ENCODE peak calls at places on chromosomes 6 and 20, in seven cellular contexts. One of them, this sample, is unnamed. For H3K36me3, the result is how much of the 10 kb centered on the place peaks cover.

GRCh38 chr20:33472868-33473267 is 17.0 kb upstream of the CBFA2T2 start:
- DNase-seq in SJSA1: no peak
- DNase-seq in mesenchymal stem cell: no peak
- DNase-seq in adipocyte: no peak
- DNase-seq in CD4-positive, CD25-positive, alpha-beta regulatory T cell: no peak
- DNase-seq in PC-9: no peak
- DNase-seq in prostate gland: no peak
- DNase-seq in this sample: no peak

GRCh38 chr20:25285856-25286798 is 38.2 kb downstream of the PYGB start:
- DNase-seq in SJSA1: peak
- DNase-seq in mesenchymal stem cell: no peak
- DNase-seq in adipocyte: no peak
- DNase-seq in CD4-positive, CD25-positive, alpha-beta regulatory T cell: peak
- DNase-seq in PC-9: no peak
- DNase-seq in prostate gland: no peak
- DNase-seq in this sample: no peak

GRCh38 chr6:45448417-45449389 is 71.0 kb upstream of the SUPT3H start:
- DNase-seq in SJSA1: no peak
- DNase-seq in mesenchymal stem cell: peak
- DNase-seq in adipocyte: no peak
- DNase-seq in CD4-positive, CD25-positive, alpha-beta regulatory T cell: no peak
- DNase-seq in PC-9: no peak
- DNase-seq in prostate gland: no peak
- DNase-seq in this sample: no peak

GRCh38 chr6:1321715-1322114 is 9.8 kb downstream of the FOXQ1 start:
- DNase-seq in SJSA1: no peak
- DNase-seq in mesenchymal stem cell: peak
- DNase-seq in adipocyte: peak
- DNase-seq in CD4-positive, CD25-positive, alpha-beta regulatory T cell: no peak
- DNase-seq in PC-9: no peak
- DNase-seq in prostate gland: no peak
- DNase-seq in this sample: no peak

GRCh38 chr6:52491203-52492069 is 71.3 kb downstream of the EFHC1 start:
- DNase-seq in SJSA1: no peak
- DNase-seq in mesenchymal stem cell: peak
- DNase-seq in adipocyte: no peak
- DNase-seq in CD4-positive, CD25-positive, alpha-beta regulatory T cell: no peak
- DNase-seq in PC-9: no peak
- DNase-seq in prostate gland: no peak
- DNase-seq in this sample: no peak

GRCh38 chr6:157222201-157222981 is 100.9 kb downstream of the TMEM242 start:
- DNase-seq in SJSA1: no peak
- DNase-seq in mesenchymal stem cell: no peak
- DNase-seq in adipocyte: no peak
- DNase-seq in CD4-positive, CD25-positive, alpha-beta regulatory T cell: no peak
- DNase-seq in PC-9: no peak
- DNase-seq in prostate gland: no peak
- DNase-seq in this sample: no peak

GRCh38 chr6:26335631-26336323 is 29.2 kb upstream of the BTN3A2 start:
- DNase-seq in SJSA1: no peak
- DNase-seq in mesenchymal stem cell: no peak
- DNase-seq in adipocyte: no peak
- DNase-seq in CD4-positive, CD25-positive, alpha-beta regulatory T cell: no peak
- DNase-seq in PC-9: no peak
- DNase-seq in prostate gland: no peak
- DNase-seq in this sample: no peak

GRCh38 chr6:140018588-140018987 is 644.1 kb upstream of the CITED2 start:
- DNase-seq in SJSA1: no peak
- DNase-seq in mesenchymal stem cell: no peak
- DNase-seq in adipocyte: no peak
- DNase-seq in CD4-positive, CD25-positive, alpha-beta regulatory T cell: no peak
- DNase-seq in PC-9: no peak
- DNase-seq in prostate gland: no peak
- DNase-seq in this sample: no peak

GRCh38 chr6:133262804-133263203 is 21.6 kb downstream of the EYA4 start:
- DNase-seq in SJSA1: no peak
- DNase-seq in mesenchymal stem cell: no peak
- DNase-seq in adipocyte: no peak
- DNase-seq in CD4-positive, CD25-positive, alpha-beta regulatory T cell: no peak
- DNase-seq in PC-9: no peak
- DNase-seq in prostate gland: no peak
- DNase-seq in this sample: no peak

GRCh38 chr20:31551163-31551562 is 36.9 kb downstream of the HM13 start:
- DNase-seq in SJSA1: no peak
- DNase-seq in mesenchymal stem cell: no peak
- DNase-seq in adipocyte: no peak
- DNase-seq in CD4-positive, CD25-positive, alpha-beta regulatory T cell: no peak
- DNase-seq in PC-9: no peak
- DNase-seq in prostate gland: no peak
- DNase-seq in this sample: no peak
- H3K36me3 ChIP-seq in SJSA1: half or more
- H3K36me3 ChIP-seq in mesenchymal stem cell: half or more
- H3K36me3 ChIP-seq in adipocyte: half or more
- H3K36me3 ChIP-seq in CD4-positive, CD25-positive, alpha-beta regulatory T cell: half or more
- H3K36me3 ChIP-seq in PC-9: under half
- H3K36me3 ChIP-seq in prostate gland: under half
- H3K36me3 ChIP-seq in this sample: under half

DNA sequence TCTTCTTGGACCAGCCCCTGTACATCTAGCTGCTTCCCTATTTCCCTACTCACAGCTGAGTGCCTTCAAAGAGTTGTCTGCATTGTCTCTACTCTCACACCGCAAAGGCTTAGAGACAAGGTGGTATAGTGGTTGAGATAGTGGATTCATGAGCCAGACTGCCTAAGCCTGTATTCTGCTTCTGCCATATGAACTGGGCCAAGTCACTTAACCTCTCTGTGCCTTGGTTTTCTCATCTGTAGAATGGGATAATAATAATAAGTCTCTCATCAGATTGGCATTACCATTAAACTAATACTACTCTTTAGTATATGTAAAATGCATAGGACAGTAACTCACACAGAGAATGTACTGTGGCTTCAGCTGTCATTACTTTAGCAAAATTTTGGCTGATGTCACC is 156.2 kb downstream of the ADAT2 start:
- DNase-seq in SJSA1: no peak
- DNase-seq in mesenchymal stem cell: no peak
- DNase-seq in adipocyte: no peak
- DNase-seq in CD4-positive, CD25-positive, alpha-beta regulatory T cell: no peak
- DNase-seq in PC-9: no peak
- DNase-seq in prostate gland: no peak
- DNase-seq in this sample: no peak
- H3K36me3 ChIP-seq in SJSA1: under half
- H3K36me3 ChIP-seq in mesenchymal stem cell: under half
- H3K36me3 ChIP-seq in adipocyte: under half
- H3K36me3 ChIP-seq in CD4-positive, CD25-positive, alpha-beta regulatory T cell: under half
- H3K36me3 ChIP-seq in PC-9: under half
- H3K36me3 ChIP-seq in prostate gland: under half
- H3K36me3 ChIP-seq in this sample: under half

DNA sequence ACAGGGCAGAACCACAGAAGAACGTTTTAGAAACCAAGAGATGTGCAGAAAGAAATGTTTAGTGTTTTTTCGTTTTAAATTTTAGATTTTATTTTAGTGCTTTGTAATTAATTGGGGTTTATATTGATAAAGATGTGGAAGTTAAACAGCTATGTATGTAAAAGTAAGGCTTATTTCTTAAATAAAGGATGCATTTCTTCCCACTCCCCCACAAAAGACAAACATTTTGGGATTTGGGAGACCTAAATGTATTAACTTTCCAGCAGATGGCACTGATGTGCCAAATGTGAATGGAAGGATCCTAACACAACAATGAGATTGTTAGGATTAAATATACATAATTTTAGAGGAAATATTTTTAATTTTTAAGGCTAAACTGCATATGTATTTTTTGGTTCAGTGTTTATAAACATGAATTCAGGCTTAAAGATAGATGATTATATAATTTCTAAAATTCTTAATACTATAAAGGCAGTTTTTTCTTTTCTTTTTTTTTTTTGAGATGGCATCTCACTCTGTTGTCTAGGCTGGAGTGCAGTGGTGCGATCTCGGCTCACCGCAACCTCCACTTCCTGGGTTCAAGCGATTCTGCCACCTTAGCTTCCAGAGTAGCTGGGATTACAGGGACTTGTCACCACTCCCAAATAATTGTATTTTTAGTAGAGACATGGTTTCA is 12.0 kb downstream of the PFDN4 start:
- DNase-seq in SJSA1: no peak
- DNase-seq in mesenchymal stem cell: peak
- DNase-seq in adipocyte: peak
- DNase-seq in CD4-positive, CD25-positive, alpha-beta regulatory T cell: no peak
- DNase-seq in PC-9: peak
- DNase-seq in prostate gland: no peak
- DNase-seq in this sample: no peak
- H3K36me3 ChIP-seq in SJSA1: under half
- H3K36me3 ChIP-seq in mesenchymal stem cell: under half
- H3K36me3 ChIP-seq in adipocyte: under half
- H3K36me3 ChIP-seq in CD4-positive, CD25-positive, alpha-beta regulatory T cell: under half
- H3K36me3 ChIP-seq in PC-9: under half
- H3K36me3 ChIP-seq in prostate gland: under half
- H3K36me3 ChIP-seq in this sample: under half

GRCh38 chr20:35555951-35556645 is 14.2 kb downstream of the ERGIC3 start:
- DNase-seq in SJSA1: no peak
- DNase-seq in mesenchymal stem cell: no peak
- DNase-seq in adipocyte: no peak
- DNase-seq in CD4-positive, CD25-positive, alpha-beta regulatory T cell: no peak
- DNase-seq in PC-9: no peak
- DNase-seq in prostate gland: no peak
- DNase-seq in this sample: no peak

GRCh38 chr20:35560105-35560511 is 18.2 kb downstream of the ERGIC3 start:
- DNase-seq in SJSA1: no peak
- DNase-seq in mesenchymal stem cell: no peak
- DNase-seq in adipocyte: no peak
- DNase-seq in CD4-positive, CD25-positive, alpha-beta regulatory T cell: no peak
- DNase-seq in PC-9: peak
- DNase-seq in prostate gland: no peak
- DNase-seq in this sample: no peak

GRCh38 chr20:35558416-35558815 is 16.5 kb downstream of the ERGIC3 start:
- DNase-seq in SJSA1: no peak
- DNase-seq in mesenchymal stem cell: no peak
- DNase-seq in adipocyte: no peak
- DNase-seq in CD4-positive, CD25-positive, alpha-beta regulatory T cell: no peak
- DNase-seq in PC-9: no peak
- DNase-seq in prostate gland: no peak
- DNase-seq in this sample: no peak

GRCh38 chr20:35558981-35559693 is 17.3 kb downstream of the ERGIC3 start:
- DNase-seq in SJSA1: no peak
- DNase-seq in mesenchymal stem cell: no peak
- DNase-seq in adipocyte: no peak
- DNase-seq in CD4-positive, CD25-positive, alpha-beta regulatory T cell: no peak
- DNase-seq in PC-9: no peak
- DNase-seq in prostate gland: no peak
- DNase-seq in this sample: no peak

GRCh38 chr20:35556871-35557270 is 15.0 kb downstream of the ERGIC3 start:
- DNase-seq in SJSA1: no peak
- DNase-seq in mesenchymal stem cell: no peak
- DNase-seq in adipocyte: no peak
- DNase-seq in CD4-positive, CD25-positive, alpha-beta regulatory T cell: no peak
- DNase-seq in PC-9: no peak
- DNase-seq in prostate gland: no peak
- DNase-seq in this sample: no peak
- H3K36me3 ChIP-seq in SJSA1: under half
- H3K36me3 ChIP-seq in mesenchymal stem cell: half or more
- H3K36me3 ChIP-seq in adipocyte: half or more
- H3K36me3 ChIP-seq in CD4-positive, CD25-positive, alpha-beta regulatory T cell: under half
- H3K36me3 ChIP-seq in PC-9: under half
- H3K36me3 ChIP-seq in prostate gland: under half
- H3K36me3 ChIP-seq in this sample: under half

DNA sequence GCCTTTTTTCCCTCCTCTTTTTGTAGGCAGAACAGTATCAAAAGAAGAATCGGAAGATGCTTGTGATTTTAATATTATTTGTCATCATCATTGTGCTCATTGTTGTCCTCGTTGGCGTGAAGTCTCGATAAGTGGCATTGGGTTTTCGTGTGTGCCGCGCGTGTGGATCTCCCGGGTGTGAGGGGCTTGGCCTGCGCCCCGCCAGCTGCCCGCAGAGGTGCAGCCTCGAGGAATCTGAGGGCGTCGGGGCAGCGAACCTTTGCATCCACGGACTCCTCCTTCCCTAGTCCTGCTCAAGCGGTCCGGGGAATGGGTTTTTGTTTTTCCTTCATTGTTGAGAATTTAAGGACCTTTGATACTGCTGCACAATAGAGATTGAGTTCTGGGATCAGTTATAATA is 16.4 kb upstream of the NPEPL1 start:
- DNase-seq in SJSA1: no peak
- DNase-seq in mesenchymal stem cell: no peak
- DNase-seq in adipocyte: no peak
- DNase-seq in CD4-positive, CD25-positive, alpha-beta regulatory T cell: no peak
- DNase-seq in PC-9: no peak
- DNase-seq in prostate gland: no peak
- DNase-seq in this sample: no peak
- H3K36me3 ChIP-seq in SJSA1: half or more
- H3K36me3 ChIP-seq in mesenchymal stem cell: half or more
- H3K36me3 ChIP-seq in adipocyte: half or more
- H3K36me3 ChIP-seq in CD4-positive, CD25-positive, alpha-beta regulatory T cell: half or more
- H3K36me3 ChIP-seq in PC-9: under half
- H3K36me3 ChIP-seq in prostate gland: under half
- H3K36me3 ChIP-seq in this sample: half or more

DNA sequence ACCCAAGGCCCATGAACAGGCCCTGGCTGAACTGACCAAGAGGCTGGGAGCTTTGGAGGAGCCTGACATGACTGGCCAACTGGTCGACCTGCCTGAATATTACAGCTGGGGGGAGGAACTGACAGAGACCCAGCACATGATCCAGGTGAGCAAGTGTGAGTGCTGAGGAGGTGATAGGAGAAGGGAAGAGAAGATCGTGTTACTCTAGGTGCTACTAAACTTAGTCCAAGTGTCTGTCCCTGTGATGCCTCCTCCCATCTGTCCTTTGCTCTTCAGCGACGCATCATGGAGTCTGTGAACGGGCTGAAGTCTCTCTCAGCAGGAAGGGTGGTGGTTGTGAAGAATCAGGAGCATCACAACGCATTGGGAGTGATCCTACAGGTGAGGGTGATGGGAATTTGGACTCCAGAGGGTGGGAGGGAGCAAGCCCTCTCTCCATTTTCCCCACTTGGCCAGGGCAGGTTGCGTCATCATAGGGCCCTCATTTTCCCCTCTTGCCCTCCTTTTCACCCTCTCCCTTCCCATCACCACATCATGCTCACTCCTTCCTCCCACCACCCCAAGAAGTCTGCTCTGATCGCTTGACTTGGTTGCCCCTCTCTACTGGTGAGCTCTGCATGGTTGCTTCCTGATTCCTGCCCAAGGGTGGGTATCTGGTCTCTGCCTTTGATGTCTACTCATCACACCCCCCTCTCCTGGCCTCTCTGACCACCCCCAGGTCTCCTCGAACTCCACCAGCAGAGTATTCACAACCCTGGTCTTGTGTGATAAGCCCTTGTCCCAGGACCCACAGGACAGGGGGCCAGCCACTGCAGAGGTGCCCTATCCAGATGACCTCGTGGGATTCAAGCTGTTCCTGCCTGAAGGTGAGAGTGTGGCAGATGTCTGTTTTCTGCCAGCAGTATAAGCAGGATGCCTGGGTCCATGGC is 4.7 kb downstream of the DXO start:
- DNase-seq in SJSA1: no peak
- DNase-seq in mesenchymal stem cell: no peak
- DNase-seq in adipocyte: no peak
- DNase-seq in CD4-positive, CD25-positive, alpha-beta regulatory T cell: no peak
- DNase-seq in PC-9: no peak
- DNase-seq in prostate gland: no peak
- DNase-seq in this sample: no peak
- H3K36me3 ChIP-seq in SJSA1: half or more
- H3K36me3 ChIP-seq in mesenchymal stem cell: half or more
- H3K36me3 ChIP-seq in adipocyte: half or more
- H3K36me3 ChIP-seq in CD4-positive, CD25-positive, alpha-beta regulatory T cell: half or more
- H3K36me3 ChIP-seq in PC-9: under half
- H3K36me3 ChIP-seq in prostate gland: under half
- H3K36me3 ChIP-seq in this sample: half or more